ENCODE peak calls at places on chromosomes 4 and X, in eight cellular contexts. O is HT-29; K is COR-L47; R is activated B cell treated with CpG ODN at 0.5 μM for 24 hours; D is CD4-positive, alpha-beta T cell; M is putamen; U is cerebellum; W is glutamatergic neuron. J is an unnamed sample.

GRCh38 chrX:123854329-123854728 is 5.5 kb upstream of the XIAP start:
- DNase-seq in O (no peak), K (no peak), R (no peak), D (no peak), M (no peak), U (no peak), W (no peak), J (no peak)

GRCh38 chrX:45622538-45622937 is 421.9 kb upstream of the DIPK2B start:
- DNase-seq in O (no peak), K (no peak), R (no peak), D (no peak), M (no peak), U (no peak), W (no peak), J (no peak)

GRCh38 chrX:65874110-65874509 is 165.8 kb downstream of the VSIG4 start:
- DNase-seq in O (no peak), K (no peak), R (no peak), D (no peak), M (no peak), U (no peak), W (no peak), J (no peak)

GRCh38 chr4:107640157-107640556 is 79.9 kb downstream of the PAPSS1 start:
- DNase-seq in O (no peak), K (no peak), R (no peak), D (no peak), M (no peak), U (no peak), W (no peak), J (no peak)

GRCh38 chr4:37864786-37865185 is 26.1 kb upstream of the TBC1D1 start:
- DNase-seq in O (no peak), K (no peak), R (no peak), D (no peak), M (peak; percentile 28), U (no peak), W (no peak), J (no peak)

GRCh38 chr4:169604131-169604900 is 8.1 kb downstream of the NEK1 start:
- DNase-seq in O (no peak), K (no peak), R (no peak), D (no peak), M (no peak), U (no peak), W (no peak), J (no peak)

GRCh38 chr4:2275546-2276251 is 13.8 kb upstream of the MXD4 start:
- DNase-seq in O (no peak), K (no peak), R (no peak), D (no peak), M (no peak), U (no peak), W (peak; percentile 5), J (no peak)

GRCh38 chr4:158356331-158356730 is 146.0 kb downstream of the TMEM144 start:
- DNase-seq in O (no peak), K (peak; percentile 46), R (no peak), D (no peak), M (no peak), U (no peak), W (no peak), J (no peak)

GRCh38 chrX:34987646-34988045 is 45.0 kb downstream of the FAM47B start:
- DNase-seq in O (no peak), K (no peak), R (no peak), D (no peak), M (no peak), U (no peak), W (no peak), J (no peak)

GRCh38 chr4:54909964-54910363 is 215.4 kb downstream of the KDR start:
- DNase-seq in O (no peak), K (no peak), R (no peak), D (no peak), M (no peak), U (no peak), W (no peak), J (no peak)

GRCh38 chr4:133084421-133084820 is 64.7 kb upstream of the PCDH10 start:
- DNase-seq in O (no peak), K (no peak), R (no peak), D (no peak), M (no peak), U (no peak), W (no peak), J (no peak)

GRCh38 chrX:19094654-19095053 is 27.6 kb downstream of the ADGRG2 start:
- DNase-seq in O (no peak), K (no peak), R (no peak), D (no peak), M (no peak), U (no peak), W (no peak), J (no peak)

GRCh38 chrX:35351212-35351611 is 408.6 kb downstream of the FAM47B start:
- DNase-seq in O (no peak), K (no peak), R (no peak), D (no peak), M (no peak), U (no peak), W (no peak), J (no peak)

GRCh38 chr4:84849051-84849640 is 117.3 kb downstream of the WDFY3 start:
- DNase-seq in O (no peak), K (no peak), R (no peak), D (no peak), M (no peak), U (no peak), W (no peak), J (no peak)

GRCh38 chr4:56995525-56995924 is 16.8 kb downstream of the POLR2B start:
- DNase-seq in O (no peak), K (no peak), R (no peak), D (no peak), M (peak; percentile 83), U (peak; percentile 78), W (no peak), J (no peak)